ENCODE peak calls at places on chromosome 3, in six cellular contexts. S is astrocyte of the spinal cord, Q is endothelial cell, R is esophagus squamous epithelium, D is AG09319, W is heart right ventricle. I is an unnamed sample.

GRCh38 chr3:47475029-47475569 is 642 bp downstream of the SCAP start:
- DNase-seq in S (peak), Q (no peak), R (no peak), D (no peak), W (no peak), I (no peak)

GRCh38 chr3:116000315-116000714 is 377.0 kb downstream of the GAP43 start:
- DNase-seq in S (peak), Q (no peak), R (no peak), D (peak), W (no peak), I (peak)

GRCh38 chr3:16410659-16411058 is 102.8 kb downstream of the RFTN1 start:
- DNase-seq in S (no peak), Q (no peak), R (no peak), D (no peak), W (no peak), I (no peak)

GRCh38 chr3:54900954-54901591 is 26.8 kb downstream of the LRTM1 start:
- DNase-seq in S (peak), Q (no peak), R (no peak), D (no peak), W (no peak), I (no peak)

GRCh38 chr3:144394052-144394451 is 422.4 kb downstream of the DIPK2A start:
- DNase-seq in S (no peak), Q (no peak), R (no peak), D (no peak), W (no peak), I (no peak)

GRCh38 chr3:89360155-89360554 is 252.7 kb downstream of the EPHA3 start:
- DNase-seq in S (peak), Q (no peak), R (no peak), D (no peak), W (no peak), I (no peak)

GRCh38 chr3:134810052-134810435 is 15.0 kb downstream of the EPHB1 start:
- DNase-seq in S (no peak), Q (no peak), R (no peak), D (no peak), W (no peak), I (no peak)

GRCh38 chr3:104628185-104628789 is 738.4 kb upstream of the ALCAM start:
- DNase-seq in S (peak), Q (no peak), R (no peak), D (peak), W (no peak), I (peak)

GRCh38 chr3:76938962-76939361 is 100.9 kb upstream of the ROBO2 start:
- DNase-seq in S (no peak), Q (no peak), R (no peak), D (no peak), W (no peak), I (no peak)

GRCh38 chr3:61724183-61724582 is 162.8 kb downstream of the PTPRG start:
- DNase-seq in S (no peak), Q (no peak), R (no peak), D (no peak), W (no peak), I (no peak)

GRCh38 chr3:44848634-44849033 is 13.1 kb upstream of the TMEM42 start:
- DNase-seq in S (no peak), Q (no peak), R (no peak), D (no peak), W (no peak), I (no peak)
- TF ChIP-seq CTCF in S (no peak), Q (no peak), R (no peak), D (no peak), W (no peak), I (no peak)

DNA sequence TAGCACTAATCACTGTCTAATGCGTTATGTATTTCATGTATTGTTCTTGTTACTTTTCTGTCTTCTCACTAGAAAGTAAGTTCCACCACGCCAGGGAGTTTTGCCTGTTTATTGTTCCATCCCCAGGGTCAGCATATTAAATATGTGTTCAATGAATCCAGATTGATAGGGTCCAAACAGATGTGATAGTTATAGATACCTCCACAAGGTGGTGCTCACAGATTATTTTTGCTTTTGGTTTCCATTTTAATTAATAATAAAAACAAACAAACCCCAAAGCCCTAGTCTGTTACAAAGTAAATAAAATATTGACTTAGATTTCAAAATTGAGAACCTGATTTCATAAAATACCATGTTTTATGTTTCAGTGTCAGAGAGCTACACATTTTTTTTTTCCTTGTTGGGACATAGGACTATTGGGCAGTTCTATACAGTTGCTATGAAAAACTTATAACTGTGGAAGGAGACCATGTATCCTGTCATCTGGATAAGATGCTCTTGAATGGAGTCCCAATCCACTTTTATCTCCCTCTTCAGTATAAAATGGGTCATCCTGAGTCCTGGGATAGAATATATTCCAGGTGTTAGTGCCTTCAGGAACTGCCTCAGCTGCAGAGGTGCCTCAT is 12.4 kb downstream of the OTOL1 start:
- DNase-seq in S (peak), Q (no peak), R (no peak), D (no peak), W (no peak), I (peak)
- TF ChIP-seq CTCF in S (peak), Q (peak), R (no peak), D (peak), W (peak), I (peak)

GRCh38 chr3:14674841-14675240 is at the start of gene C3orf20:
- DNase-seq in S (no peak), Q (no peak), R (no peak), D (no peak), W (no peak), I (no peak)

GRCh38 chr3:14676881-14677280 is 1.9 kb downstream of the C3orf20 start:
- DNase-seq in S (no peak), Q (no peak), R (no peak), D (no peak), W (no peak), I (no peak)

GRCh38 chr3:14680716-14681115 is 5.8 kb downstream of the C3orf20 start:
- DNase-seq in S (no peak), Q (no peak), R (no peak), D (no peak), W (no peak), I (no peak)

GRCh38 chr3:14680115-14680514 is 5.2 kb downstream of the C3orf20 start:
- DNase-seq in S (no peak), Q (no peak), R (no peak), D (no peak), W (no peak), I (no peak)

DNA sequence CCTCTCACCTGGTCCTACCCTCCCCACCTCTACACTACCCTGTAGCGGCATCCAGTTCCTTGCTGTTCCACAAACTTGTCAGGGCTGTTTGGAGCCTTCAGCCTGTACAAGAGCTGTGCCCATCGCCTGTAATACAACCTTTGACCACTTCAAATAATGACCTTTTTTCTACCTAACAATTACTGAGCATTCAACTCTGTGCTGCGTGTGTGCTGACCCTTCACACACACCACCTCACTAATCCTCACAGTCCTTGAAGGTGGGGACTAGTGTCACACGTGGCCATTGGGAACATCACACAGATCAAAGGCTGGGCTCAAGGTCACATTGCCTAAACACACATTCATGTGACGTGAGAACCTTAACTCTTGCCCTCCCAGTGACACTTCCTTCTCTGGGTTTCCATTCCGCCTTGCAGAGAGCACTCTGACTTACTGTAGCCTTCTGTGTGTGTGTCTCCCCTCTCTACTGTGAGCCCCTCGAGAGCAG is 3.1 kb downstream of the C3orf20 start:
- DNase-seq in S (no peak), Q (no peak), R (no peak), D (no peak), W (no peak), I (no peak)
- TF ChIP-seq CTCF in S (no peak), Q (no peak), R (no peak), D (no peak), W (no peak), I (no peak)

DNA sequence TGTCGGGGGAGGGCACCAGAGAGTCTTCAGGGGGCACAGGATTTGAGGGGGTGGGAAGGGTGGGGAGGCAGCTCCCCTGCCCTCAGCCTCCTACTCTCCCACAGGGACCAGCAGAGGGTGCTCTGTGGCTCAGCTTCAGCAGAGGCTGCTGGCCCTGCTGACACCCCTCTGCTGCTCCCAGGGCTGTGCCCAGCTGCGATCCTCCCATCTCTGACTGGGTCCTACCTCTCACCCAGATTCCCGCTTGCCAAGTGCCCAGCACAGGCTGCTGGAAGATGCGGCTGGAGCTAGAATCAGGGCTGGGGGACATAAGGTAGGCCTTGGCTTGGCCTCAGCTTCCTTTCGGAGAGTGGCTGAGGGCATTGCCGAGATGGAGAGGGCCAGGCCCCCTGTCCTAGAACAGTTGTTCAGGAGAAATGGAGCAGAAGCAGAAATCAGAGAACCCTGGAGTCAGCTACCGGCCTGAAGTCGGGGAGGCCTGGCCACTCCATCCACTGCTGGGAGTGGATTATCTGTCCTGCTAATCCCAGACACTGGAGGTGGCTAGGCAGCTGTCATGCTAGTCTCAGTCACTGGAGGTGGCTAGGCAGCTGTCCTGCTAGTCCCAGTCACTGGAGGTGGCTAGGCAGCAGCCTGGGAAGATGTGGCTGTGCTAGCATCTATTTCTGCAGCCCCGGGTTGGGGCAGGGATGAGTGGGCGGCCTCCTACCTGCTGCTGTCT is 3.9 kb downstream of the GRM2 start:
- DNase-seq in S (no peak), Q (no peak), R (no peak), D (no peak), W (no peak), I (no peak)
- TF ChIP-seq CTCF in S (no peak), Q (no peak), R (no peak), D (no peak), W (no peak), I (peak)

GRCh38 chr3:30966896-30967295 is 72.4 kb upstream of the GADL1 start:
- DNase-seq in S (no peak), Q (no peak), R (no peak), D (no peak), W (no peak), I (no peak)

GRCh38 chr3:30964612-30965011 is 70.2 kb upstream of the GADL1 start:
- DNase-seq in S (no peak), Q (no peak), R (no peak), D (no peak), W (no peak), I (peak)

GRCh38 chr3:30972449-30972848 is 78.0 kb upstream of the GADL1 start:
- DNase-seq in S (no peak), Q (no peak), R (no peak), D (no peak), W (no peak), I (no peak)

GRCh38 chr3:30970183-30970582 is 75.7 kb upstream of the GADL1 start:
- DNase-seq in S (no peak), Q (no peak), R (no peak), D (no peak), W (no peak), I (peak)
- TF ChIP-seq CTCF in S (peak), Q (no peak), R (no peak), D (peak), W (peak), I (peak)

GRCh38 chr3:68009865-68010264 is 355.5 kb upstream of the SUCLG2 start:
- DNase-seq in S (no peak), Q (no peak), R (no peak), D (no peak), W (no peak), I (no peak)

GRCh38 chr3:68007621-68008226 is 353.3 kb upstream of the SUCLG2 start:
- DNase-seq in S (no peak), Q (peak), R (no peak), D (no peak), W (no peak), I (no peak)
- TF ChIP-seq CTCF in S (no peak), Q (peak), R (no peak), D (no peak), W (no peak), I (no peak)

DNA sequence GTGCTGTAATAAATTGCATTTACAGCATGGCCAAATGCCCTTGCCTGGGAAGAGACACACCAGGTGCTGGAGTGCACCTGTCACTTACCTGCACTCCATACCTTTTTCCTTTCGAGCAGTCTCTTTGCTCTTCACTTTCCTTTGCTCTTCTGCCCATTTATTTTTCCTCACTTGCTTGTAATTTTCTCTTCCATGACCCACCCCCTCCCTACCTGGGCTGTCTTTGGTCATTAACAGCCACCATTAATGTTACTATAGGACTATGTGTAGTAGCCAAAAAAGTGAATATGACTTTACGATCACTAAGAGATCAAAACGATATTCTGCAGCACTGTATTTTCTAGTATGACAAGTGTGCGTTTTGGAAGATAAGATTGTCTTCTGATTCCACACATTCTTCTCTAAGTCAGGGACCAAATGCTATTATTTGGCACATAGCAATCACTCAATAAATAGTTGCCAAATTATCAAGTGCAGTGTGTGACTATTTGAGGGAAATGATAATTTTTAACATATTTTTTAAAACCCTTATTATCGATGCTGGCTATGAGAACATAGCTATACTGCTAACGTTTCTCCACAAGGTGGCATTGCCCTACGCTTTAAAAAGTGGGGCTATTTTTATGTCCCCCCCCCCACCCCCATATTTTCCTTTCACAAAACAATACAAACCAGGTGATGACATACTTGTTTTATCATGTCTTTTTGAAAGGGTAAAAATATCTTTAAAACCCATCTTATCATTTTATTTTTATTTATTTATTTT is 114.4 kb downstream of the GHSR start:
- DNase-seq in S (no peak), Q (no peak), R (no peak), D (no peak), W (no peak), I (no peak)
- TF ChIP-seq CTCF in S (peak), Q (peak), R (no peak), D (no peak), W (peak), I (no peak)

DNA sequence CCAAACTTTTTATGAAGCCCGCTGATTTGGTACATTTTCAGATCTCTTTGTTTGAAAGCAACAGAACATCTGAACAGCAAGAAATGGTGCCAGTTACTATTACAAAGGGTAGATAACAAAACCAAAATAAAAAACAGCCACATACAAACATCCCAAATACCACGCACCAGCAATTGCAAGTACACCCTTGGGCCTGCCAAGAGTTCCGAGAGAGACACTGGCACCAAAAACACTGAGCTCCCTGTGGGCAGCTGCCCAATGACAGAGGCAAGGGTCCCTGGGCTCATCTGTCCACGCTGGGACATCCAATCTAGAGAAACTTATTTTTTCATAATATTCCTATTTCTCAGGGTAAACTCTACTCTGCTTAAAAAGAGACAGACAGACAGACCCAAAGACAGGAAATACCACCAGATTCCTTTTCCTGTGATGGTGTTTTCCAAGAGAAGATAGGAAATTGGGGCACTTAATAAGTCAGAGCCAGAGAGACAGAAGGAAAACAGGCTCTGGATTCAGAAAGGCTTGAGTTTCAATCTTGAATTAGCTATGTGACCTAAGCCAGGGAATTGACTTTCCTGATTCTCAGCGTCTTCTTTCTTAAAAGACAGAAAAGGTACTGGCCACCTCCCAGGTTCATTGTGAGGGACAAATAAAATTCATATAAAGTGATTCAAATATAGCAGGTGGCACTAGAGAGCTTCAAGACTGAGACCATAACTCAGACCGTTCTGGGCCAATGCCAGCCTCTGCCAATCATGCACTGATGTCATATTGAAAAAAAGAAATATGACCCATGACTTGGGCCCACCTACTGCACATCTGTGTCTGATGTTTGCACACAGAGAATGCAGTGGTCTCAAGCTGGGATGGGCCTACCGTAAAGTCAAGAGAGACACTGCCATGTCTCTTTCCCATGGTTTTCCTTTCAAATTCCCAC is 61.3 kb downstream of the FOXP1 start:
- DNase-seq in S (no peak), Q (no peak), R (no peak), D (no peak), W (no peak), I (no peak)
- TF ChIP-seq CTCF in S (no peak), Q (no peak), R (no peak), D (no peak), W (no peak), I (no peak)

I was measured in GM13977.